ENCODE peak calls at places on chromosomes 12 and 14, in four cellular contexts. One of them, this sample, is unnamed.

GRCh38 chr14:67133595-67134441 is 55.4 kb upstream of the GARIN2 start:
- DNase-seq in CD4-positive, CD25-positive, alpha-beta regulatory T cell: no peak
- DNase-seq in fibroblast of the aortic adventitia: peak; percentile 0
- DNase-seq in HFFc6: no peak
- DNase-seq in this sample: no peak

GRCh38 chr12:119998471-119999245 is 9.6 kb downstream of the BICDL1 start:
- DNase-seq in CD4-positive, CD25-positive, alpha-beta regulatory T cell: no peak
- DNase-seq in fibroblast of the aortic adventitia: no peak
- DNase-seq in HFFc6: no peak
- DNase-seq in this sample: no peak

GRCh38 chr12:39224971-39225370 is 217.9 kb downstream of the KIF21A start:
- DNase-seq in CD4-positive, CD25-positive, alpha-beta regulatory T cell: no peak
- DNase-seq in fibroblast of the aortic adventitia: no peak
- DNase-seq in HFFc6: no peak
- DNase-seq in this sample: no peak

GRCh38 chr14:75960219-75960618 is 21.6 kb downstream of the TGFB3 start:
- DNase-seq in CD4-positive, CD25-positive, alpha-beta regulatory T cell: no peak
- DNase-seq in fibroblast of the aortic adventitia: no peak
- DNase-seq in HFFc6: no peak
- DNase-seq in this sample: no peak

GRCh38 chr14:100065942-100066574 is 836 bp downstream of the EVL start:
- DNase-seq in CD4-positive, CD25-positive, alpha-beta regulatory T cell: peak; percentile 81
- DNase-seq in fibroblast of the aortic adventitia: no peak
- DNase-seq in HFFc6: no peak
- DNase-seq in this sample: no peak

GRCh38 chr12:101097829-101098580 is 112.0 kb downstream of the SLC5A8 start:
- DNase-seq in CD4-positive, CD25-positive, alpha-beta regulatory T cell: no peak
- DNase-seq in fibroblast of the aortic adventitia: no peak
- DNase-seq in HFFc6: no peak
- DNase-seq in this sample: no peak

GRCh38 chr12:121004253-121004815 is 12.0 kb downstream of the C12orf43 start:
- DNase-seq in CD4-positive, CD25-positive, alpha-beta regulatory T cell: no peak
- DNase-seq in fibroblast of the aortic adventitia: no peak
- DNase-seq in HFFc6: no peak
- DNase-seq in this sample: no peak

GRCh38 chr12:12425616-12426015 is 68.7 kb downstream of the BORCS5 start:
- DNase-seq in CD4-positive, CD25-positive, alpha-beta regulatory T cell: no peak
- DNase-seq in fibroblast of the aortic adventitia: peak; percentile 48
- DNase-seq in HFFc6: peak; percentile 40
- DNase-seq in this sample: peak; percentile 36

GRCh38 chr12:94258593-94258992 is 110.2 kb downstream of the PLXNC1 start:
- DNase-seq in CD4-positive, CD25-positive, alpha-beta regulatory T cell: no peak
- DNase-seq in fibroblast of the aortic adventitia: no peak
- DNase-seq in HFFc6: no peak
- DNase-seq in this sample: no peak

GRCh38 chr12:53561590-53561953 is 54.3 kb upstream of the NPFF start:
- DNase-seq in CD4-positive, CD25-positive, alpha-beta regulatory T cell: no peak
- DNase-seq in fibroblast of the aortic adventitia: peak; percentile 82
- DNase-seq in HFFc6: peak; percentile 93
- DNase-seq in this sample: peak; percentile 94

GRCh38 chr12:68863109-68863770 is 55.3 kb downstream of the MDM2 start:
- DNase-seq in CD4-positive, CD25-positive, alpha-beta regulatory T cell: no peak
- DNase-seq in fibroblast of the aortic adventitia: no peak
- DNase-seq in HFFc6: no peak
- DNase-seq in this sample: no peak

GRCh38 chr14:106308839-106309389 is 782.5 kb downstream of the TMEM121 start:
- DNase-seq in CD4-positive, CD25-positive, alpha-beta regulatory T cell: peak; percentile 47
- DNase-seq in fibroblast of the aortic adventitia: no peak
- DNase-seq in HFFc6: no peak
- DNase-seq in this sample: no peak

GRCh38 chr14:76772300-76773187 is 11.3 kb downstream of the VASH1 start:
- DNase-seq in CD4-positive, CD25-positive, alpha-beta regulatory T cell: no peak
- DNase-seq in fibroblast of the aortic adventitia: peak; percentile 58
- DNase-seq in HFFc6: no peak
- DNase-seq in this sample: no peak

GRCh38 chr12:96502477-96502876 is 13.1 kb downstream of the CFAP54 start:
- DNase-seq in CD4-positive, CD25-positive, alpha-beta regulatory T cell: no peak
- DNase-seq in fibroblast of the aortic adventitia: no peak
- DNase-seq in HFFc6: no peak
- DNase-seq in this sample: no peak

GRCh38 chr12:128876559-128876958 is 23.3 kb downstream of the GLT1D1 start:
- DNase-seq in CD4-positive, CD25-positive, alpha-beta regulatory T cell: no peak
- DNase-seq in fibroblast of the aortic adventitia: no peak
- DNase-seq in HFFc6: no peak
- DNase-seq in this sample: no peak

GRCh38 chr14:57317248-57317833 is 48.6 kb downstream of the AP5M1 start:
- DNase-seq in CD4-positive, CD25-positive, alpha-beta regulatory T cell: peak; percentile 69
- DNase-seq in fibroblast of the aortic adventitia: peak; percentile 86
- DNase-seq in HFFc6: peak; percentile 67
- DNase-seq in this sample: peak; percentile 63

GRCh38 chr12:132523576-132524331 is 33.8 kb downstream of the FBRSL1 start:
- DNase-seq in CD4-positive, CD25-positive, alpha-beta regulatory T cell: peak; percentile 71
- DNase-seq in fibroblast of the aortic adventitia: peak; percentile 43
- DNase-seq in HFFc6: peak; percentile 12
- DNase-seq in this sample: peak; percentile 31

GRCh38 chr12:6937481-6938352 is 5.9 kb upstream of the RNU7-1 start:
- DNase-seq in CD4-positive, CD25-positive, alpha-beta regulatory T cell: peak; percentile 94
- DNase-seq in fibroblast of the aortic adventitia: peak; percentile 92
- DNase-seq in HFFc6: peak; percentile 90
- DNase-seq in this sample: peak; percentile 87

GRCh38 chr12:40056357-40056756 is 49.5 kb downstream of the SLC2A13 start:
- DNase-seq in CD4-positive, CD25-positive, alpha-beta regulatory T cell: no peak
- DNase-seq in fibroblast of the aortic adventitia: no peak
- DNase-seq in HFFc6: no peak
- DNase-seq in this sample: no peak

GRCh38 chr14:35403085-35403396 is 1.5 kb downstream of the NFKBIA start:
- DNase-seq in CD4-positive, CD25-positive, alpha-beta regulatory T cell: no peak
- DNase-seq in fibroblast of the aortic adventitia: peak; percentile 65
- DNase-seq in HFFc6: no peak
- DNase-seq in this sample: no peak